ENCODE peak calls at places on chromosomes 5 and 9, in ten cellular contexts. Z is Daoy; R is stimulated activated CD4-positive, alpha-beta T cell treated with anti-CD3 and anti-CD28 coated beads, Interleukin-4, amount 100 ng/mL, for 4 hours; E is mesothelial cell of epicardium; V is CD8-positive, alpha-beta memory T cell; J is WTC11; Y is activated CD4-positive, alpha-beta T cell treated with anti-CD3 and anti-CD28 coated beads, Interleukin-2, amount 50 U/mL, for 1 hour; X is NCI-H345; Q is bronchial epithelial cell; U is NT2/D1. B is an unnamed sample.

GRCh38 chr9:111566234-111566633 is 33.2 kb downstream of the PTGR1 start:
- DNase-seq in Z (no peak), R (no peak), E (no peak), V (no peak), J (no peak), Y (no peak), X (peak), Q (no peak), U (no peak), B (no peak)

GRCh38 chr9:127833555-127833954 is 20.9 kb downstream of the ENG start:
- DNase-seq in Z (no peak), R (no peak), E (no peak), V (no peak), J (no peak), Y (no peak), X (no peak), Q (no peak), U (no peak), B (no peak)

GRCh38 chr9:132007371-132007701 is 72.3 kb downstream of the MED27 start:
- DNase-seq in Z (no peak), R (no peak), E (no peak), V (no peak), J (no peak), Y (no peak), X (no peak), Q (no peak), U (no peak), B (no peak)

GRCh38 chr5:43312699-43313034 is 545 bp downstream of the HMGCS1 start:
- DNase-seq in Z (no peak), R (no peak), E (no peak), V (no peak), J (no peak), Y (no peak), X (peak), Q (no peak), U (no peak), B (no peak)

GRCh38 chr5:87229780-87230179 is 37.9 kb upstream of the RASA1 start:
- DNase-seq in Z (no peak), R (no peak), E (no peak), V (no peak), J (no peak), Y (no peak), X (no peak), Q (peak), U (no peak), B (no peak)

GRCh38 chr5:114255275-114255674 is 106.6 kb upstream of the KCNN2 start:
- DNase-seq in Z (no peak), R (no peak), E (no peak), V (no peak), J (no peak), Y (no peak), X (no peak), Q (no peak), U (no peak), B (no peak)

GRCh38 chr9:38081356-38082108 is 12.5 kb upstream of the SHB start:
- DNase-seq in Z (peak), R (no peak), E (no peak), V (no peak), J (no peak), Y (no peak), X (no peak), Q (no peak), U (no peak), B (no peak)

GRCh38 chr5:145471831-145472616 is 363.1 kb downstream of the PRELID2 start:
- DNase-seq in Z (peak), R (no peak), E (no peak), V (no peak), J (no peak), Y (no peak), X (no peak), Q (peak), U (peak), B (no peak)

GRCh38 chr5:169112016-169112415 is 188.9 kb downstream of the SLIT3 start:
- DNase-seq in Z (no peak), R (no peak), E (no peak), V (no peak), J (no peak), Y (no peak), X (no peak), Q (no peak), U (no peak), B (no peak)

GRCh38 chr5:73938280-73938937 is 312.4 kb downstream of the ARHGEF28 start:
- DNase-seq in Z (peak), R (no peak), E (no peak), V (no peak), J (no peak), Y (no peak), X (no peak), Q (peak), U (no peak), B (no peak)

GRCh38 chr5:131997026-131997726 is 14.3 kb downstream of the ACSL6 start:
- DNase-seq in Z (no peak), R (no peak), E (no peak), V (no peak), J (no peak), Y (no peak), X (no peak), Q (no peak), U (no peak), B (no peak)

GRCh38 chr5:58227858-58228257 is 232.0 kb downstream of the PLK2 start:
- DNase-seq in Z (no peak), R (no peak), E (no peak), V (no peak), J (no peak), Y (no peak), X (no peak), Q (no peak), U (no peak), B (no peak)

GRCh38 chr5:1912951-1913565 is 30.3 kb upstream of the IRX4 start:
- DNase-seq in Z (no peak), R (no peak), E (no peak), V (no peak), J (no peak), Y (no peak), X (no peak), Q (no peak), U (no peak), B (no peak)

GRCh38 chr5:78417026-78417425 is 56.6 kb downstream of the SCAMP1 start:
- DNase-seq in Z (no peak), R (no peak), E (no peak), V (no peak), J (no peak), Y (no peak), X (no peak), Q (no peak), U (no peak), B (no peak)

GRCh38 chr9:89367281-89367680 is 49.0 kb downstream of the SECISBP2 start:
- DNase-seq in Z (no peak), R (no peak), E (no peak), V (no peak), J (no peak), Y (no peak), X (no peak), Q (no peak), U (no peak), B (no peak)

GRCh38 chr5:91272858-91273257 is 110.3 kb downstream of the ARRDC3 start:
- DNase-seq in Z (no peak), R (no peak), E (no peak), V (no peak), J (no peak), Y (no peak), X (no peak), Q (no peak), U (no peak), B (no peak)

GRCh38 chr5:141476132-141476909 is 555 bp downstream of the PCDHGC3 start:
- DNase-seq in Z (peak), R (no peak), E (peak), V (no peak), J (peak), Y (no peak), X (no peak), Q (peak), U (no peak), B (no peak)

GRCh38 chr5:172383231-172383802 is 71.0 kb downstream of the SH3PXD2B start:
- DNase-seq in Z (peak), R (no peak), E (no peak), V (no peak), J (no peak), Y (no peak), X (peak), Q (peak), U (no peak), B (no peak)

GRCh38 chr5:141989720-141990119 is 20.8 kb downstream of the RNF14 start:
- DNase-seq in Z (no peak), R (no peak), E (no peak), V (no peak), J (no peak), Y (no peak), X (no peak), Q (no peak), U (no peak), B (no peak)

GRCh38 chr5:160075073-160075472 is 44.2 kb downstream of the PWWP2A start:
- DNase-seq in Z (no peak), R (no peak), E (no peak), V (no peak), J (no peak), Y (no peak), X (no peak), Q (no peak), U (no peak), B (no peak)

GRCh38 chr5:171074747-171075146 is 212.9 kb downstream of the RANBP17 start:
- DNase-seq in Z (no peak), R (no peak), E (no peak), V (no peak), J (no peak), Y (no peak), X (no peak), Q (no peak), U (no peak), B (no peak)

GRCh38 chr5:125416055-125416454 is 669.6 kb upstream of the ZNF608 start:
- DNase-seq in Z (no peak), R (no peak), E (no peak), V (no peak), J (no peak), Y (no peak), X (no peak), Q (no peak), U (no peak), B (no peak)

GRCh38 chr5:14935341-14935740 is 63.8 kb upstream of the ANKH start:
- DNase-seq in Z (no peak), R (no peak), E (no peak), V (no peak), J (no peak), Y (no peak), X (no peak), Q (no peak), U (no peak), B (no peak)

GRCh38 chr9:20504930-20505329 is 117.4 kb downstream of the MLLT3 start:
- DNase-seq in Z (no peak), R (no peak), E (no peak), V (no peak), J (no peak), Y (peak), X (no peak), Q (no peak), U (no peak), B (no peak)

GRCh38 chr9:109315889-109316640 is 4.8 kb downstream of the EPB41L4B start:
- DNase-seq in Z (peak), R (no peak), E (no peak), V (no peak), J (no peak), Y (no peak), X (peak), Q (peak), U (no peak), B (no peak)

GRCh38 chr9:20593551-20593950 is 28.7 kb downstream of the MLLT3 start:
- DNase-seq in Z (peak), R (no peak), E (no peak), V (no peak), J (no peak), Y (no peak), X (no peak), Q (peak), U (no peak), B (no peak)

GRCh38 chr9:72524820-72525539 is 3.6 kb downstream of the TMC1 start:
- DNase-seq in Z (peak), R (peak), E (no peak), V (peak), J (no peak), Y (no peak), X (no peak), Q (peak), U (peak), B (no peak)

GRCh38 chr5:78009937-78010527 is 233.9 kb upstream of the TBCA start:
- DNase-seq in Z (no peak), R (no peak), E (no peak), V (no peak), J (no peak), Y (no peak), X (no peak), Q (no peak), U (no peak), B (no peak)

GRCh38 chr9:110752766-110753165 is 84.2 kb downstream of the MUSK start:
- DNase-seq in Z (peak), R (no peak), E (no peak), V (no peak), J (no peak), Y (no peak), X (no peak), Q (peak), U (no peak), B (no peak)

GRCh38 chr5:133328800-133329199 is 277.0 kb downstream of the HSPA4 start:
- DNase-seq in Z (no peak), R (no peak), E (no peak), V (no peak), J (no peak), Y (no peak), X (no peak), Q (no peak), U (no peak), B (no peak)

GRCh38 chr5:125536582-125536981 is 790.1 kb upstream of the ZNF608 start:
- DNase-seq in Z (no peak), R (no peak), E (no peak), V (no peak), J (no peak), Y (no peak), X (no peak), Q (peak), U (no peak), B (no peak)

GRCh38 chr5:139867109-139867508 is 71.5 kb downstream of the PSD2 start:
- DNase-seq in Z (no peak), R (no peak), E (no peak), V (no peak), J (no peak), Y (no peak), X (no peak), Q (no peak), U (no peak), B (no peak)